ENCODE peak calls at places on chromosomes 16 and 17, in five cellular contexts. C is HCT116, T is sigmoid colon, U is IMR-90, D is GM12892. J is an unnamed sample.

GRCh38 chr16:51408357-51408756 is 257.3 kb upstream of the SALL1 start:
- DNase-seq in C (no peak), T (no peak), U (peak; percentile 61), D (no peak), J (no peak)

GRCh38 chr17:18966831-18967624 is 15.1 kb downstream of the SLC5A10 start:
- DNase-seq in C (no peak), T (no peak), U (peak; percentile 52), D (no peak), J (no peak)

GRCh38 chr16:78598186-78598585 is 498.7 kb downstream of the WWOX start:
- DNase-seq in C (no peak), T (no peak), U (no peak), D (no peak), J (no peak)

GRCh38 chr17:73343168-73343634 is 31.4 kb upstream of the CDC42EP4 start:
- DNase-seq in C (no peak), T (peak; percentile 95), U (peak; percentile 88), D (no peak), J (peak; percentile 16)

GRCh38 chr17:39926588-39927100 is 757 bp downstream of the ORMDL3 start:
- DNase-seq in C (no peak), T (peak; percentile 75), U (no peak), D (peak; percentile 53), J (peak; percentile 70)

GRCh38 chr17:63961355-63962207 is 11.1 kb downstream of the SCN4A start:
- DNase-seq in C (peak; percentile 92), T (peak; percentile 86), U (peak; percentile 53), D (peak; percentile 54), J (peak; percentile 89)

GRCh38 chr16:70726869-70727494 is 41.1 kb upstream of the MTSS2 start:
- DNase-seq in C (no peak), T (peak; percentile 88), U (no peak), D (no peak), J (no peak)

GRCh38 chr16:65825191-65825856 is 541.2 kb upstream of the CDH5 start:
- DNase-seq in C (no peak), T (no peak), U (no peak), D (no peak), J (no peak)

GRCh38 chr17:45852535-45853297 is 8.0 kb downstream of the SPPL2C start:
- DNase-seq in C (peak; percentile 60), T (peak; percentile 19), U (peak; percentile 55), D (no peak), J (peak; percentile 53)

GRCh38 chr16:55454861-55455260 is 24.1 kb upstream of the MMP2 start:
- DNase-seq in C (no peak), T (no peak), U (no peak), D (no peak), J (no peak)

GRCh38 chr17:28935744-28936460 is 15.4 kb downstream of the PHF12 start:
- DNase-seq in C (no peak), T (no peak), U (no peak), D (no peak), J (no peak)

GRCh38 chr17:15123593-15124590 is 141.2 kb downstream of the PMP22 start:
- DNase-seq in C (no peak), T (no peak), U (peak; percentile 76), D (no peak), J (no peak)

GRCh38 chr16:55444754-55445485 is 34.1 kb upstream of the MMP2 start:
- DNase-seq in C (no peak), T (peak; percentile 74), U (no peak), D (no peak), J (no peak)

GRCh38 chr16:8096211-8096610 is 494.1 kb downstream of the TMEM114 start:
- DNase-seq in C (no peak), T (no peak), U (no peak), D (no peak), J (no peak)

GRCh38 chr16:12907670-12908233 is 6.4 kb downstream of the SHISA9 start:
- DNase-seq in C (no peak), T (no peak), U (no peak), D (no peak), J (peak; percentile 35)

GRCh38 chr17:78173025-78173715 is 4.8 kb downstream of the SYNGR2 start:
- DNase-seq in C (no peak), T (no peak), U (no peak), D (peak; percentile 62), J (no peak)

GRCh38 chr17:41666336-41666680 is 22.4 kb upstream of the EIF1 start:
- DNase-seq in C (no peak), T (peak; percentile 75), U (peak; percentile 78), D (no peak), J (peak; percentile 67)

GRCh38 chr16:88712362-88712979 is 6.2 kb downstream of the CTU2 start:
- DNase-seq in C (no peak), T (no peak), U (no peak), D (no peak), J (no peak)

GRCh38 chr16:88714420-88715302 is 8.4 kb downstream of the CTU2 start:
- DNase-seq in C (no peak), T (no peak), U (no peak), D (no peak), J (no peak)

GRCh38 chr16:88715312-88716190 is 9.2 kb downstream of the CTU2 start:
- DNase-seq in C (no peak), T (no peak), U (no peak), D (no peak), J (no peak)

GRCh38 chr16:88713054-88713453 is 6.8 kb downstream of the CTU2 start:
- DNase-seq in C (no peak), T (no peak), U (no peak), D (no peak), J (no peak)

DNA sequence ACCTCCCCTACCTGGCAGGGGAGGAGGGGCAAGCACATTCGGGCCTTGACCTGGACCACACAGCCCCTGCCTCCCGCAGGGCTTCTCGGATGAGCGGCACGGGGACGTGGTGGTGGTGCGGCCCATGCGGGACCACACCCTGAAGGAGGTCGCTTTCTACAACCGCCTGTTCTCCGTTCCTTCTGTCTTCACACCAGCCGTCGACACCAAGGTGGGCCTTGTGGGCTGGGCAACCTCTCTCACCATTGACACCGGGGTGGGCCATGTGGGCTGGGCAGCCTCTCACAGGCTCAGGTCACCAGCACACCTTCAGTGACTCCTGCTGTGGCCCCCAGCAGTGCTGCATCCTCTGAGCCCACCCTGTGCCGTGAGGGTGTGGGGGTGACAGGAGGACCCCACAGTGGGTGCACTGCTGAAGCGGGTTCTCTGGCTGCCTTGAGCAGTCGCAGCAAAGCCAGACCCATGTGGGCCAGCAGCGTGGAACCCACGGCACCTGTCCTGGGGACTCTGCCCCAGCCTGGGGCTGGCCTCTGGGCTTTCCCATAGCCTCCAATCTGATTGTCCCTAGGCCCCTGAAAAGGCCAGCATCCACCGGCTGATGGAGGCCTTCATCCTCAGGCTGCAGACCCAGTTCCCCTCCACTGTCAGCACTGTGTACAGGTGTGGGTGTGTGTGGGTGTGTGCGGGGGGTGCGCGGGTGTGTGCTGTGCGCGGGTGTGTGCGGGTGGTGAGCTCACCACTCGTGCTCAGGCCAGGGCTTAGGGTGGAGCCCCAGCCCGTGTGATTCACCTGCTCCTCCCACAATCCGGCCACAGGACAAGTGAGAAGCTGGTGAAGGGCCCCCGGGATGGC is 7.5 kb downstream of the CTU2 start:
- DNase-seq in C (no peak), T (no peak), U (peak; percentile 41), D (no peak), J (peak; percentile 21)
- TF ChIP-seq POLR2A in C (no peak), T (no peak), U (no peak), D (no peak), J (no peak)

GRCh38 chr17:7280519-7281073 is 922 bp upstream of the SLC2A4 start:
- DNase-seq in C (peak; percentile 70), T (peak; percentile 91), U (peak; percentile 68), D (peak; percentile 81), J (peak; percentile 94)
- TF ChIP-seq POLR2A in C (no peak), T (no peak), U (peak; percentile 55), D (no peak), J (no peak)

DNA sequence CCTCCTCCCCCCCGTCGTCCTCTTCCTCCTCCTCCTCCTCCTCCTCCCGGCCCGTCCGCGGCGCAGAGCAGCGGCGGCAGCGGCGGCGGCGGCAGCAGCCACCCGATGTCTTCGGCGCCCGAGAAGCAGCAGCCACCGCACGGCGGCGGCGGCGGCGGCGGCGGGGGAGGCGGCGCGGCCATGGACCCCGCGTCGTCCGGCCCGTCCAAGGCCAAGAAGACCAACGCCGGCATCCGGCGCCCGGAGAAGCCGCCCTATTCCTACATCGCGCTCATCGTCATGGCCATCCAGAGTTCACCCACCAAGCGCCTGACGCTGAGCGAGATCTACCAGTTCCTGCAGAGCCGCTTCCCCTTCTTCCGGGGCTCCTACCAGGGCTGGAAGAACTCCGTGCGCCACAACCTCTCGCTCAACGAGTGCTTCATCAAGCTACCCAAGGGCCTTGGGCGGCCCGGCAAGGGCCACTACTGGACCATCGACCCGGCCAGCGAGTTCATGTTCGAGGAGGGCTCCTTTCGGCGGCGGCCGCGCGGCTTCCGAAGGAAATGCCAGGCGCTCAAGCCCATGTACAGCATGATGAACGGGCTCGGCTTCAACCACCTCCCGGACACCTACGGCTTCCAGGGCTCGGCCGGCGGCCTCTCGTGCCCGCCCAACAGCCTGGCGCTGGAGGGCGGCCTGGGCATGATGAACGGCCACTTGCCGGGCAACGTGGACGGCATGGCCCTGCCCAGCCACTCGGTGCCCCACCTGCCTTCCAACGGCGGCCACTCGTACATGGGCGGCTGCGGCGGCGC is at the start of gene FOXF1:
- DNase-seq in C (no peak), T (no peak), U (peak; percentile 83), D (no peak), J (no peak)
- TF ChIP-seq POLR2A in C (no peak), T (peak; percentile 36), U (no peak), D (no peak), J (no peak)

DNA sequence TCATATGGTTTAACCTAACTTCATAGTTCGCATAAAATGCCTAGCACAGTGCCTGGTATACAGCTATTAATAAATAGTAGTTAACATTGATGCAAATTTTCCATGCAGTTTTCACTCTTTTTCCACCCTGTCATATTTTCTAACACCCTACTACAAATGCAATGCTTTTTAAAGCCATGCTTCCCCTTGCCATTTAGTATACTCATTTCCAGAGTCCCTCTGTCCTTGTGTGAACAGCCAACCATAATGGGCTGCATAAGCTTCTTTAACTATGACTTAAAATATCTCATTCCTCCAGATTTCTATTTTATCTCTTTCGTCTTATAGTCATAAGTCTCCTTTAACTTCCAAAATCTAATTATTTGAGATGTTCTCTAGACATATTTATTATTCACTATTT is 284.1 kb downstream of the GRIN2A start:
- DNase-seq in C (no peak), T (no peak), U (no peak), D (no peak), J (no peak)
- TF ChIP-seq POLR2A in C (no peak), T (no peak), U (no peak), D (no peak), J (no peak)